ENCODE peak calls at places on chromosomes 3 and 15, in eight cellular contexts. E is heart left ventricle, B is esophagus squamous epithelium, K is bronchial epithelial cell, A is neural progenitor cell, G is IMR-90, J is fibroblast of mammary gland, X is upper lobe of right lung. N is an unnamed sample.
A peak's percentile ranks its signal among the peaks of the same experiment; 100 is the strongest.

GRCh38 chr3:37862712-37863551 is 1.3 kb downstream of the CTDSPL start:
- DNase-seq in J (peak; percentile 56), G (peak; percentile 75), B (no peak), A (peak; percentile 42), E (no peak), K (peak; percentile 37), X (no peak), N (no peak)

GRCh38 chr15:35141743-35142356 is 56.8 kb upstream of the NANOGP8 start:
- DNase-seq in B (no peak), A (no peak), K (peak; percentile 87), J (peak; percentile 94), G (peak; percentile 96), X (no peak), E (no peak), N (no peak)

GRCh38 chr3:126473292-126474168 is 2.2 kb downstream of the ZXDC start:
- DNase-seq in J (no peak), X (peak; percentile 21), B (no peak), K (no peak), A (no peak), E (no peak), G (no peak), N (no peak)

GRCh38 chr3:181969925-181970324 is 258.2 kb downstream of the SOX2 start:
- DNase-seq in G (no peak), J (no peak), B (no peak), E (no peak), A (no peak), K (no peak), X (no peak), N (no peak)

GRCh38 chr15:93359780-93360161 is 270.8 kb upstream of the RGMA start:
- DNase-seq in A (no peak), J (no peak), K (no peak), E (no peak), X (no peak), B (no peak), G (no peak), N (no peak)

GRCh38 chr15:76840830-76841460 is 64.2 kb downstream of the SCAPER start:
- DNase-seq in E (no peak), G (peak; percentile 64), B (no peak), X (no peak), J (peak; percentile 63), A (peak; percentile 22), K (peak; percentile 42), N (no peak)

GRCh38 chr3:103184772-103185171 is 750.0 kb downstream of the ZPLD1 start:
- DNase-seq in E (no peak), K (peak; percentile 25), B (no peak), J (no peak), X (no peak), A (no peak), G (no peak), N (no peak)

GRCh38 chr3:81579744-81580143 is 181.7 kb downstream of the GBE1 start:
- DNase-seq in J (no peak), G (no peak), X (no peak), E (no peak), A (peak; percentile 2), K (no peak), B (no peak), N (no peak)

GRCh38 chr15:43244092-43244491 is 22.6 kb downstream of the TGM5 start:
- DNase-seq in X (no peak), J (no peak), B (no peak), K (no peak), G (no peak), E (no peak), A (no peak), N (no peak)

GRCh38 chr3:14598143-14598569 is 53.4 kb upstream of the CCDC174 start:
- DNase-seq in K (peak; percentile 28), G (peak; percentile 39), B (no peak), E (no peak), A (peak; percentile 83), X (no peak), J (peak; percentile 43), N (no peak)

GRCh38 chr15:91335702-91336101 is 235.6 kb downstream of the SV2B start:
- DNase-seq in A (no peak), K (no peak), E (no peak), J (no peak), X (no peak), G (no peak), B (no peak), N (no peak)

GRCh38 chr15:77533530-77533929 is 99.2 kb downstream of the LINGO1 start:
- DNase-seq in K (no peak), X (peak; percentile 21), E (no peak), G (no peak), J (no peak), A (peak; percentile 55), B (no peak), N (no peak)

GRCh38 chr15:59266015-59266414 is 59.4 kb downstream of the LDHAL6B start:
- DNase-seq in A (no peak), J (no peak), B (no peak), E (no peak), G (no peak), X (no peak), K (no peak), N (no peak)

GRCh38 chr15:59273266-59273665 is 66.6 kb downstream of the LDHAL6B start:
- DNase-seq in A (no peak), J (no peak), B (no peak), K (no peak), G (no peak), E (no peak), X (no peak), N (no peak)

GRCh38 chr15:59271595-59272201 is 65.1 kb downstream of the LDHAL6B start:
- DNase-seq in G (no peak), J (no peak), K (no peak), A (no peak), E (no peak), X (no peak), B (no peak), N (no peak)

GRCh38 chr15:59268199-59268979 is 61.7 kb downstream of the LDHAL6B start:
- DNase-seq in G (peak; percentile 70), E (no peak), J (peak; percentile 85), A (no peak), K (peak; percentile 87), B (no peak), X (no peak), N (no peak)

DNA sequence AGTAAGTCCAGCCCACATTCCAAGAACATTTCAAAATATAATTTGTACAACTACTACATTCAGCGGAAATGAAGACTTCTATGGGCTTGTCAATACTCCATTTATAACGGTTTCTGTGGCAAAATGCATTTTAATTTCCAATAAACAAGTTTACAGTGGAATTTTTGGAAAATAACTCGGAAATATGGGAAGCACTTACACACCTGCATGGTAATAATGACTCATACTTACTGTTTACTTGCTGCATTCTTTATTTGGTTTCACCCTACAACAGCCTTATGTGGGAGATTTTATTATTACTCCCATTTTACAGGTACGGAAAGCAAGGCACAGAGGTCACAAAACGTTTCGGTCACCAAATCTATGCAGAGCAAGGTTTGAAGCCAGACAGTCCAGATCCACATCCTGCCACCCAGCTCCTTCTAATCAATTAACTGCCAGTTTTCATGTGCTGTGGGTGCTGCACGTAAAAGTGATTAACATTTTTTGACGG is 62.4 kb downstream of the LDHAL6B start:
- DNase-seq in G (no peak), X (no peak), B (no peak), J (no peak), K (peak; percentile 62), A (no peak), E (no peak), N (no peak)
- H3K4me3 ChIP-seq in G (no peak overlapping the region), X (no peak overlapping the region), B (no peak overlapping the region), J (no peak overlapping the region), K (no peak overlapping the region), A (no peak overlapping the region), E (no peak overlapping the region), N (no peak overlapping the region)

DNA sequence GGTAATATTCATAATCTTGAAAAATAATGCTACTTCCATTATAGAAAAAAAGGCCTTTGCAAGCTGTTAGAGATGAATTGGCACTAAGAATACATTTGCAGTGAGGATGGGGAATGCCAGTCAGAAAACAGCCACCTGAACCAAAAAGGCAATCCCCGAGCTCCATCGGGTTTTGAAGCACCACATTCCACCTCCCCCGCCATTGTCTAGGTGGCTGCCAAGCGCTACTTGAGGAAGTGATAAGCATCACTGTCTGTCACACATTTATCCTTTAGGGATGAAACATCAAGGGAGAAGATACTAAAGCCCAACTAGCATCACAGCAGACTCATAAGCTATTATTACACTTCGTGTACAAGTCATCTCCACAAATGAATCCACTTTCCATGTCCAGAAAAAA is 112.8 kb downstream of the OSBPL10 start:
- DNase-seq in X (no peak), E (no peak), K (no peak), J (no peak), A (no peak), B (no peak), G (no peak), N (no peak)
- H3K4me3 ChIP-seq in X (no peak overlapping the region), E (no peak overlapping the region), K (no peak overlapping the region), J (no peak overlapping the region), A (no peak overlapping the region), B (no peak overlapping the region), G (no peak overlapping the region), N (no peak overlapping the region)

GRCh38 chr3:188432826-188433525 is 279.0 kb downstream of the LPP start:
- DNase-seq in J (peak; percentile 35), G (peak; percentile 59), B (no peak), E (no peak), X (no peak), A (no peak), K (no peak), N (no peak)

GRCh38 chr3:188434594-188434993 is 280.6 kb downstream of the LPP start:
- DNase-seq in J (no peak), E (no peak), X (no peak), G (peak; percentile 35), A (no peak), B (no peak), K (no peak), N (no peak)

GRCh38 chr3:188431553-188431952 is 277.6 kb downstream of the LPP start:
- DNase-seq in E (no peak), G (peak; percentile 51), A (no peak), K (peak; percentile 95), X (no peak), B (no peak), J (peak; percentile 58), N (no peak)

GRCh38 chr3:188435266-188435665 is 281.3 kb downstream of the LPP start:
- DNase-seq in G (no peak), E (no peak), K (no peak), B (no peak), A (no peak), J (no peak), X (no peak), N (no peak)

DNA sequence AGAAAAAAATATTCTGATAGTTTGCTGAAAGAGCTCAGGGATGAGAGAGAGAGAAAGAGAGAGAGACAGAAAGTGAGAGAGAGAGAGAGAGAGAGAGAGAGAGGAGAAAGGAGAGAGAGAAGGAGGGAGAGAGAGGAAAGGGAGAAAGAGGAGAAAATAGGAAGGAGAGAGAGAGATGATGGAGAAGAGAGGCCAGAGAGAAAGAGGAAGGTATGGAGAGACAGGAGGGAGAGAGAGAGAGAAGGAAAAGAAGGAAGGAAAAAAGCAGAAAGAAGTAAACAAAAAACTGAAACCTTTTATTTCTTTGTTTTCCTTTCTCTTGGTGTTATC is 279.5 kb downstream of the LPP start:
- DNase-seq in A (no peak), X (no peak), G (no peak), K (no peak), E (no peak), J (no peak), B (no peak), N (no peak)
- H3K4me3 ChIP-seq in A (no peak overlapping the region), X (no peak overlapping the region), G (no peak overlapping the region), K (no peak overlapping the region), E (no peak overlapping the region), J (no peak overlapping the region), B (no peak overlapping the region), N (peak overlapping the region; percentile 4)

GRCh38 chr15:68930268-68931022 is at the start of gene SPESP1:
- DNase-seq in B (no peak), G (peak; percentile 62), K (no peak), X (peak; percentile 77), A (no peak), E (peak; percentile 68), J (peak; percentile 56), N (no peak)
- H3K4me3 ChIP-seq in B (peak within 1 kb of the TSS; percentile 66), G (peak within 1 kb of the TSS; percentile 60), K (peak within 1 kb of the TSS; percentile 25), X (peak within 1 kb of the TSS; percentile 45), A (no peak within 1 kb of the TSS), E (peak within 1 kb of the TSS; percentile 60), J (peak within 1 kb of the TSS; percentile 46), N (peak within 1 kb of the TSS; percentile 58)

N was measured in thoracic aorta.